ENCODE peak calls at places on chromosomes 3 and 15, in seven cellular contexts. I is LoVo; J is IMR-90; V is A549; R is B cell; H is activated naive CD8-positive, alpha-beta T cell treated with anti-CD3 and anti-CD28 coated beads for 36 hours; O is SJSA1. Q is an unnamed sample.

GRCh38 chr3:10263549-10264363 is 15.5 kb downstream of the TATDN2 start:
- DNase-seq in I (no peak), J (peak; percentile 42), V (peak; percentile 58), R (peak; percentile 54), H (peak; percentile 72), O (no peak), Q (no peak)

GRCh38 chr3:107103786-107104185 is 273.5 kb upstream of the CCDC54 start:
- DNase-seq in I (no peak), J (no peak), V (no peak), R (no peak), H (no peak), O (no peak), Q (no peak)

GRCh38 chr3:13115616-13115910 is 42.3 kb upstream of the IQSEC1 start:
- DNase-seq in I (no peak), J (no peak), V (no peak), R (no peak), H (no peak), O (no peak), Q (no peak)

GRCh38 chr3:117600666-117601065 is 891.1 kb downstream of the TUSC7 start:
- DNase-seq in I (no peak), J (peak; percentile 80), V (no peak), R (no peak), H (no peak), O (no peak), Q (no peak)

GRCh38 chr3:86958534-86958933 is 32.4 kb downstream of the VGLL3 start:
- DNase-seq in I (no peak), J (peak; percentile 89), V (no peak), R (no peak), H (no peak), O (no peak), Q (no peak)

GRCh38 chr3:1147326-1147725 is 54.5 kb downstream of the CNTN6 start:
- DNase-seq in I (no peak), J (no peak), V (no peak), R (no peak), H (no peak), O (no peak), Q (no peak)

GRCh38 chr3:100402150-100402706 is 889 bp downstream of the LNP1 start:
- DNase-seq in I (no peak), J (peak; percentile 56), V (peak; percentile 9), R (no peak), H (no peak), O (no peak), Q (no peak)

GRCh38 chr15:85005319-85005718 is 23.7 kb downstream of the PDE8A start:
- DNase-seq in I (no peak), J (no peak), V (no peak), R (no peak), H (no peak), O (no peak), Q (no peak)

GRCh38 chr3:106635271-106635670 is 742.0 kb upstream of the CCDC54 start:
- DNase-seq in I (no peak), J (peak; percentile 91), V (no peak), R (no peak), H (no peak), O (peak; percentile 35), Q (no peak)

GRCh38 chr15:90881978-90882721 is 2.2 kb upstream of the FES start:
- DNase-seq in I (no peak), J (no peak), V (no peak), R (no peak), H (no peak), O (no peak), Q (no peak)

GRCh38 chr15:33242669-33243191 is 48.2 kb upstream of the FMN1 start:
- DNase-seq in I (no peak), J (no peak), V (peak; percentile 48), R (no peak), H (no peak), O (no peak), Q (no peak)

GRCh38 chr15:52730163-52730562 is 51.0 kb upstream of the ATOSA start:
- DNase-seq in I (no peak), J (peak; percentile 8), V (peak; percentile 35), R (peak; percentile 64), H (no peak), O (no peak), Q (no peak)

GRCh38 chr3:5011555-5012256 is 32.5 kb downstream of the BHLHE40 start:
- DNase-seq in I (no peak), J (no peak), V (no peak), R (peak; percentile 90), H (peak; percentile 46), O (no peak), Q (no peak)

GRCh38 chr3:174532776-174533175 is 326.4 kb upstream of the NAALADL2 start:
- DNase-seq in I (no peak), J (no peak), V (no peak), R (no peak), H (no peak), O (no peak), Q (no peak)

GRCh38 chr15:62090988-62091387 is 24.2 kb downstream of the C2CD4A start:
- DNase-seq in I (no peak), J (no peak), V (no peak), R (no peak), H (no peak), O (no peak), Q (no peak)

GRCh38 chr3:119676771-119677640 is at the start of gene COX17:
- DNase-seq in I (peak; percentile 96), J (peak; percentile 94), V (peak; percentile 96), R (peak; percentile 98), H (peak; percentile 93), O (peak; percentile 90), Q (peak; percentile 81)

GRCh38 chr3:159364511-159364910 is 562.7 kb downstream of the MFSD1 start:
- DNase-seq in I (no peak), J (no peak), V (no peak), R (no peak), H (no peak), O (no peak), Q (no peak)

GRCh38 chr15:50017522-50017921 is 101.5 kb downstream of the ATP8B4 start:
- DNase-seq in I (no peak), J (no peak), V (no peak), R (no peak), H (no peak), O (no peak), Q (no peak)

GRCh38 chr3:128080323-128080898 is 28.2 kb downstream of the SEC61A1 start:
- DNase-seq in I (no peak), J (peak; percentile 98), V (peak; percentile 59), R (no peak), H (no peak), O (peak; percentile 71), Q (no peak)

GRCh38 chr15:42348083-42348482 is 11.2 kb upstream of the CAPN3 start:
- DNase-seq in I (no peak), J (peak; percentile 83), V (no peak), R (no peak), H (no peak), O (no peak), Q (no peak)